ENCODE peak calls at places on chromosomes 13 and 19, in five cellular contexts. J is colonic mucosa, V is psoas muscle, A is fibroblast of lung, Z is mucosa of descending colon. S is an unnamed sample. For H3K4me1, the result is how much of the 10 kb centered on the place peaks cover.

GRCh38 chr19:11377237-11377636 is 2.8 kb downstream of the SWSAP1 start:
- DNase-seq in J (no peak), V (no peak), A (peak), Z (no peak), S (no peak)

GRCh38 chr19:11538232-11539036 is at the start of gene CNN1:
- DNase-seq in J (no peak), V (peak), A (peak), Z (peak), S (peak)

GRCh38 chr19:7492142-7493055 is 3.6 kb upstream of the PEX11G start:
- DNase-seq in J (no peak), V (no peak), A (no peak), Z (no peak), S (no peak)

GRCh38 chr19:13705928-13706447 is 58.3 kb upstream of the MRI1 start:
- DNase-seq in J (no peak), V (no peak), A (no peak), Z (no peak), S (no peak)

GRCh38 chr13:47289578-47289977 is 392.7 kb upstream of the HTR2A start:
- DNase-seq in J (no peak), V (no peak), A (no peak), Z (no peak), S (no peak)

GRCh38 chr13:94217370-94217769 is 262.1 kb downstream of the DCT start:
- DNase-seq in J (no peak), V (no peak), A (no peak), Z (no peak), S (no peak)

GRCh38 chr19:12364391-12365093 is 941 bp downstream of the ZNF442 start:
- DNase-seq in J (peak), V (no peak), A (peak), Z (no peak), S (peak)

GRCh38 chr13:101893021-101893420 is 440.5 kb downstream of the ITGBL1 start:
- DNase-seq in J (no peak), V (no peak), A (no peak), Z (no peak), S (no peak)

GRCh38 chr13:63741029-63741813 is 2325.6 kb upstream of the PCDH20 start:
- DNase-seq in J (no peak), V (no peak), A (no peak), Z (no peak), S (no peak)

GRCh38 chr19:16605552-16605951 is 22.5 kb downstream of the MED26 start:
- DNase-seq in J (no peak), V (no peak), A (no peak), Z (no peak), S (peak)
- TF ChIP-seq CTCF in J (no peak), V (no peak), A (no peak), Z (no peak), S (peak)

DNA sequence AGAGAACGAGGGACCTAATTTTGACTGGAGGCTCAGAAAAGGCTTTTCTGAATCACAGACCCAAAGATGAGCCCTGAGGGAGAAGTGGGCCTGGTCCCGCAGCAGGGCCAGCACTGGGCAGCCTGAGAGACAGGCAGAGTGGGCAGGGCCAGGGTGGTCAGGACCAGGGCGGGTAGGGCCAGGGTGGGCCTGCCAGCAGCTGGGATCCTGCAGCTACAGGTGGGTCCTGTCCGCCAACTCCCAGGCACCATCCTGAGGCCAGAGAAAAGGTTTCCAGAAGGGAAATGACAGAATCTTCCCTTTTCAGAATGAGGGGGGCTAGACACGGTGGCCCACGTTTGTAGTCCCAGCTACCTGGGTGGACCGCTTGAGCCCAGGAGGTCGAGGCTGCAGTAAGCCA is 23.7 kb downstream of the LATS2 start:
- DNase-seq in J (no peak), V (no peak), A (no peak), Z (no peak), S (no peak)
- H3K4me1 ChIP-seq in J (under half), V (half or more), A (under half), Z (under half), S (half or more)

GRCh38 chr19:45782820-45783785 is 813 bp upstream of the DMPK start:
- DNase-seq in J (no peak), V (peak), A (peak), Z (no peak), S (peak)
- H3K4me3 ChIP-seq in J (no peak), V (peak), A (peak), Z (no peak), S (peak)

GRCh38 chr19:2867025-2867991 is at the start of gene ZNF556:
- DNase-seq in J (no peak), V (peak), A (no peak), Z (no peak), S (no peak)
- TF ChIP-seq CTCF in J (no peak), V (no peak), A (no peak), Z (no peak), S (no peak)